ENCODE peak calls at places on chromosomes 7 and 10, in five cellular contexts. One of them, this sample, is unnamed.

GRCh38 chr7:127650842-127651555 is 995 bp upstream of the SND1 start:
- DNase-seq in K562: no peak
- DNase-seq in SK-N-SH: peak
- DNase-seq in GM12878: no peak
- DNase-seq in HEK293T: peak
- DNase-seq in this sample: no peak

GRCh38 chr7:92436843-92437445 is 10.3 kb upstream of the GATAD1 start:
- DNase-seq in SK-N-SH: no peak
- DNase-seq in K562: no peak
- DNase-seq in GM12878: no peak
- DNase-seq in HEK293T: no peak
- DNase-seq in this sample: no peak

GRCh38 chr7:39595102-39595620 is 28.2 kb upstream of the RALA start:
- DNase-seq in K562: no peak
- DNase-seq in GM12878: no peak
- DNase-seq in HEK293T: no peak
- DNase-seq in SK-N-SH: no peak
- DNase-seq in this sample: peak

GRCh38 chr10:98030093-98030821 is at the start of gene CRTAC1:
- DNase-seq in SK-N-SH: peak
- DNase-seq in GM12878: no peak
- DNase-seq in HEK293T: peak
- DNase-seq in K562: no peak
- DNase-seq in this sample: no peak

GRCh38 chr7:44104880-44105771 is 981 bp downstream of the AEBP1 start:
- DNase-seq in SK-N-SH: peak
- DNase-seq in K562: no peak
- DNase-seq in HEK293T: no peak
- DNase-seq in GM12878: no peak
- DNase-seq in this sample: no peak

GRCh38 chr10:103759100-103759781 is 96.1 kb downstream of the SH3PXD2A start:
- DNase-seq in SK-N-SH: peak
- DNase-seq in K562: no peak
- DNase-seq in HEK293T: no peak
- DNase-seq in GM12878: no peak
- DNase-seq in this sample: peak

GRCh38 chr7:94245500-94245899 is 149.2 kb upstream of the COL1A2 start:
- DNase-seq in GM12878: no peak
- DNase-seq in K562: no peak
- DNase-seq in SK-N-SH: no peak
- DNase-seq in HEK293T: no peak
- DNase-seq in this sample: no peak

GRCh38 chr7:8261711-8262695 is at the start of gene ICA1:
- DNase-seq in GM12878: no peak
- DNase-seq in K562: peak
- DNase-seq in SK-N-SH: peak
- DNase-seq in HEK293T: peak
- DNase-seq in this sample: no peak

GRCh38 chr10:33706191-33706590 is 371.7 kb upstream of the NRP1 start:
- DNase-seq in K562: no peak
- DNase-seq in GM12878: no peak
- DNase-seq in SK-N-SH: no peak
- DNase-seq in HEK293T: no peak
- DNase-seq in this sample: no peak

GRCh38 chr7:102273749-102274712 is 12.6 kb upstream of the SH2B2 start:
- DNase-seq in K562: peak
- DNase-seq in HEK293T: no peak
- DNase-seq in SK-N-SH: no peak
- DNase-seq in GM12878: no peak
- DNase-seq in this sample: peak

GRCh38 chr7:95622001-95622549 is 25.8 kb upstream of the PDK4 start:
- DNase-seq in HEK293T: no peak
- DNase-seq in K562: no peak
- DNase-seq in GM12878: no peak
- DNase-seq in SK-N-SH: no peak
- DNase-seq in this sample: no peak

GRCh38 chr10:3467052-3467906 is 294.7 kb upstream of the PITRM1 start:
- DNase-seq in SK-N-SH: no peak
- DNase-seq in K562: no peak
- DNase-seq in GM12878: no peak
- DNase-seq in HEK293T: peak
- DNase-seq in this sample: no peak

GRCh38 chr7:41121228-41121627 is 581.7 kb downstream of the INHBA start:
- DNase-seq in HEK293T: no peak
- DNase-seq in GM12878: no peak
- DNase-seq in K562: no peak
- DNase-seq in SK-N-SH: no peak
- DNase-seq in this sample: no peak

GRCh38 chr7:45060295-45060694 is 28.5 kb downstream of the NACAD start:
- DNase-seq in SK-N-SH: no peak
- DNase-seq in K562: no peak
- DNase-seq in HEK293T: no peak
- DNase-seq in GM12878: no peak
- DNase-seq in this sample: no peak

GRCh38 chr7:1662767-1663166 is 7.3 kb upstream of the ELFN1 start:
- DNase-seq in SK-N-SH: peak
- DNase-seq in HEK293T: no peak
- DNase-seq in GM12878: no peak
- DNase-seq in K562: peak
- DNase-seq in this sample: no peak
- TF ChIP-seq FOXM1 in SK-N-SH: no peak
- TF ChIP-seq FOXM1 in HEK293T: no peak
- TF ChIP-seq FOXM1 in GM12878: no peak
- TF ChIP-seq FOXM1 in K562: no peak
- TF ChIP-seq FOXM1 in this sample: no peak

GRCh38 chr10:819816-820215 is 111.7 kb downstream of the LARP4B start:
- DNase-seq in SK-N-SH: no peak
- DNase-seq in HEK293T: no peak
- DNase-seq in GM12878: no peak
- DNase-seq in K562: no peak
- DNase-seq in this sample: no peak

GRCh38 chr10:818526-819220 is 112.8 kb downstream of the LARP4B start:
- DNase-seq in HEK293T: no peak
- DNase-seq in GM12878: peak
- DNase-seq in K562: no peak
- DNase-seq in SK-N-SH: no peak
- DNase-seq in this sample: no peak

GRCh38 chr10:817371-817770 is 114.1 kb downstream of the LARP4B start:
- DNase-seq in SK-N-SH: no peak
- DNase-seq in GM12878: no peak
- DNase-seq in HEK293T: no peak
- DNase-seq in K562: no peak
- DNase-seq in this sample: no peak

GRCh38 chr10:818010-818409 is 113.5 kb downstream of the LARP4B start:
- DNase-seq in HEK293T: no peak
- DNase-seq in SK-N-SH: no peak
- DNase-seq in GM12878: no peak
- DNase-seq in K562: no peak
- DNase-seq in this sample: no peak

DNA sequence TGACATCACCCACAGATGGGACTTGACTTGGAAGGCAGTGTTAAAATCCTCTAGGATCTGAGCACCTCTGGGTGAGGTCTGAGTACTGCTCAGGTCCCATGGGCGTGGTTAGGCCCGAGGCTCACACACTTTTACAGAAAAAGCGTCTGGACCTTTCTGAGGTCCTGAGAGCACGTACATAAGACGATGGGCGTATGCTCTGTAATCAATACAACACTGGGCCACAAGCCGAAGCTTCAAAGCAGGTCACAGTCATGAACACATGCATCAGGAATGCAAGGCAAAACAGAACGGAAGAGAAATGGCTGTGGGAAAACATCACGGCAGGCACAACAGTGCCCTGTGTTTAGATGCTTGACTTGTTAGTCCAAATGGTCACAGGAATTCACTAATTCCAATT is 112.2 kb downstream of the LARP4B start:
- DNase-seq in HEK293T: no peak
- DNase-seq in K562: no peak
- DNase-seq in GM12878: no peak
- DNase-seq in SK-N-SH: no peak
- DNase-seq in this sample: no peak
- TF ChIP-seq FOXM1 in HEK293T: no peak
- TF ChIP-seq FOXM1 in K562: no peak
- TF ChIP-seq FOXM1 in GM12878: no peak
- TF ChIP-seq FOXM1 in SK-N-SH: no peak
- TF ChIP-seq FOXM1 in this sample: no peak

GRCh38 chr10:119542990-119543813 is 683 bp upstream of the RGS10 start:
- DNase-seq in SK-N-SH: peak
- DNase-seq in HEK293T: peak
- DNase-seq in GM12878: no peak
- DNase-seq in K562: peak
- DNase-seq in this sample: peak
- TF ChIP-seq FOXM1 in SK-N-SH: no peak
- TF ChIP-seq FOXM1 in HEK293T: no peak
- TF ChIP-seq FOXM1 in GM12878: no peak
- TF ChIP-seq FOXM1 in K562: no peak
- TF ChIP-seq FOXM1 in this sample: no peak

GRCh38 chr10:127945335-127945734 is 38.4 kb downstream of the PTPRE start:
- DNase-seq in GM12878: no peak
- DNase-seq in SK-N-SH: no peak
- DNase-seq in K562: no peak
- DNase-seq in HEK293T: no peak
- DNase-seq in this sample: no peak
- TF ChIP-seq FOXM1 in GM12878: no peak
- TF ChIP-seq FOXM1 in SK-N-SH: no peak
- TF ChIP-seq FOXM1 in K562: no peak
- TF ChIP-seq FOXM1 in HEK293T: no peak
- TF ChIP-seq FOXM1 in this sample: no peak

GRCh38 chr7:134992626-134993179 is 6.4 kb downstream of the AGBL3 start:
- DNase-seq in SK-N-SH: no peak
- DNase-seq in HEK293T: no peak
- DNase-seq in GM12878: peak
- DNase-seq in K562: no peak
- DNase-seq in this sample: no peak
- TF ChIP-seq FOXM1 in SK-N-SH: no peak
- TF ChIP-seq FOXM1 in HEK293T: no peak
- TF ChIP-seq FOXM1 in GM12878: peak
- TF ChIP-seq FOXM1 in K562: no peak
- TF ChIP-seq FOXM1 in this sample: no peak

DNA sequence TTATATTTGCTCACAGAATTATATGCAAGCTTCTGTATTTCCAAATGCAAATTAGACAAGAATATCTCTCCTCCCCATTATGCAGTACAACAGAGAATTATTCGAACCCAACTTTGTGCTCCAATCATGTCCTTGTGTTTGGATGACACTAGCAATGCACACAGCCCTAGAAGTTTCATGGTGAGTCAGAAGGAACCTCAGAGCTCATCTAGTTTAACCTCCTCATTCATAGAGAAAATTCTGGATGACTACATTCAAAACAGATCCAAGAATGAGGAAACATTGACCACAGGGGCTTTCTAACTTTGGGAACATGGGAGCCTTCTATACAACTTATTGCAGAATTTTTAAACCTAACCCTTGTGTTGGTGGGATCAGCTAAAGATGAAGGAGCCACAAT is 12.8 kb upstream of the ARID5B start:
- DNase-seq in HEK293T: no peak
- DNase-seq in GM12878: no peak
- DNase-seq in K562: no peak
- DNase-seq in SK-N-SH: no peak
- DNase-seq in this sample: no peak
- TF ChIP-seq FOXM1 in HEK293T: no peak
- TF ChIP-seq FOXM1 in GM12878: no peak
- TF ChIP-seq FOXM1 in K562: no peak
- TF ChIP-seq FOXM1 in SK-N-SH: no peak
- TF ChIP-seq FOXM1 in this sample: no peak

GRCh38 chr7:135283959-135284638 is 50.5 kb downstream of the STRA8 start:
- DNase-seq in HEK293T: no peak
- DNase-seq in SK-N-SH: no peak
- DNase-seq in GM12878: no peak
- DNase-seq in K562: no peak
- DNase-seq in this sample: no peak

GRCh38 chr7:135282621-135283295 is 49.1 kb downstream of the STRA8 start:
- DNase-seq in GM12878: no peak
- DNase-seq in K562: no peak
- DNase-seq in SK-N-SH: no peak
- DNase-seq in HEK293T: no peak
- DNase-seq in this sample: no peak

GRCh38 chr7:135281363-135281949 is 47.8 kb downstream of the STRA8 start:
- DNase-seq in HEK293T: peak
- DNase-seq in K562: peak
- DNase-seq in SK-N-SH: peak
- DNase-seq in GM12878: peak
- DNase-seq in this sample: peak

GRCh38 chr7:135286876-135287275 is 53.2 kb downstream of the STRA8 start:
- DNase-seq in K562: no peak
- DNase-seq in GM12878: no peak
- DNase-seq in SK-N-SH: no peak
- DNase-seq in HEK293T: no peak
- DNase-seq in this sample: no peak

GRCh38 chr7:135285547-135285946 is 51.9 kb downstream of the STRA8 start:
- DNase-seq in GM12878: no peak
- DNase-seq in HEK293T: no peak
- DNase-seq in K562: no peak
- DNase-seq in SK-N-SH: no peak
- DNase-seq in this sample: no peak
- TF ChIP-seq FOXM1 in GM12878: no peak
- TF ChIP-seq FOXM1 in HEK293T: no peak
- TF ChIP-seq FOXM1 in K562: no peak
- TF ChIP-seq FOXM1 in SK-N-SH: no peak
- TF ChIP-seq FOXM1 in this sample: no peak

DNA sequence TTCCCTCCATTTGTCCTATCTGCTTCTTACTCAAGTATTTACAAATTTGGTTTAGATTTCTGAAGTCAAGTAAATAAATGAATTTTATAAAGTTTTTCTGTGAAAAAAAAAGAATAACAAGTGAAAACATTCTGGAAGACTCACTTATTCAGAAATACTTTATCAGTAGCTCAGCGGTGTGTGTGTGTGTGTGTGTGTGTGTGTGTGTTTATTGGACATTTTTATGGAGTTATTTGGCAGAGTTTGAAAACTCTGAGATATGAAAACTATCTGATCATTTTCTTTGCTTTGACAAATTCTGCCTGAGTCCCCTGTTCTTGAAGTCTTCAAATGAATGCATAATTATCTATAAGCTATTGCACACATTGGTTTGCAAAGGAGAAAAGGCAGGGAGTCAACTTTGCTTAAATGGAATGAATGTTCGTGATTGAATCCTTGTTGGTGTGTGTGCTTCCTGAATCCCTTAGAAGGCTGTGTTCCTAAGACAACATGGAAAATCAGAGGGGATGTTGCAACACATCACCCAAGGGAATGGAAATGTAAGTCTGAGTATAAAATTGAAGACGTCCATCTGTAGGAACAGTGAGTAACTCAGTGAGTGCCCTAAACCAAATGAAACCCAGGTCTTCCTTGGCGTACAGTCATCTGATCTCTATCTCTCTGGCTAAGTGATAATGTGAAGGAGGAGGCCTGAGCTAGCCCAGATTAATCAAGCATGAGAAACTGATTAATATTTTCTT is 160.9 kb downstream of the REEP3 start:
- DNase-seq in HEK293T: no peak
- DNase-seq in GM12878: no peak
- DNase-seq in SK-N-SH: no peak
- DNase-seq in K562: no peak
- DNase-seq in this sample: no peak
- TF ChIP-seq FOXM1 in HEK293T: no peak
- TF ChIP-seq FOXM1 in GM12878: no peak
- TF ChIP-seq FOXM1 in SK-N-SH: no peak
- TF ChIP-seq FOXM1 in K562: no peak
- TF ChIP-seq FOXM1 in this sample: no peak

GRCh38 chr7:27116521-27116946 is 14.0 kb downstream of the HOXA4 start:
- DNase-seq in GM12878: no peak
- DNase-seq in SK-N-SH: no peak
- DNase-seq in HEK293T: no peak
- DNase-seq in K562: no peak
- DNase-seq in this sample: no peak
- TF ChIP-seq FOXM1 in GM12878: no peak
- TF ChIP-seq FOXM1 in SK-N-SH: no peak
- TF ChIP-seq FOXM1 in HEK293T: no peak
- TF ChIP-seq FOXM1 in K562: no peak
- TF ChIP-seq FOXM1 in this sample: no peak

GRCh38 chr10:70368774-70369482 is 13.5 kb downstream of the LRRC20 start:
- DNase-seq in SK-N-SH: no peak
- DNase-seq in K562: peak
- DNase-seq in GM12878: no peak
- DNase-seq in HEK293T: no peak
- DNase-seq in this sample: peak
- TF ChIP-seq FOXM1 in SK-N-SH: no peak
- TF ChIP-seq FOXM1 in K562: no peak
- TF ChIP-seq FOXM1 in GM12878: no peak
- TF ChIP-seq FOXM1 in HEK293T: no peak
- TF ChIP-seq FOXM1 in this sample: no peak